ENCODE peak calls at places on chromosomes 2 and 18, in nine cellular contexts. G, M, N, F, X, I, C, J and S are unnamed samples.

GRCh38 chr18:641224-641623 is 16.2 kb upstream of the TYMS start:
- DNase-seq in M (no peak), C (no peak), I (no peak), G (no peak), F (no peak), J (no peak), X (no peak), N (no peak), S (no peak)

GRCh38 chr2:225865468-225865867 is 466.0 kb downstream of the NYAP2 start:
- DNase-seq in G (no peak), C (peak), F (peak), N (no peak), X (no peak), J (peak), M (peak), I (no peak), S (no peak)

GRCh38 chr2:157856157-157856455 is 20.0 kb downstream of the ACVR1 start:
- DNase-seq in I (no peak), F (no peak), J (no peak), X (no peak), G (no peak), M (no peak), C (no peak), N (no peak), S (no peak)

GRCh38 chr2:241878007-241878970 is 8.8 kb downstream of the RTP5 start:
- DNase-seq in F (no peak), C (peak), N (peak), I (peak), J (no peak), X (peak), G (peak), M (peak), S (peak)

GRCh38 chr18:36265035-36265434 is 32.5 kb upstream of the FHOD3 start:
- DNase-seq in I (no peak), G (no peak), X (no peak), C (no peak), F (no peak), M (no peak), N (no peak), J (no peak), S (no peak)

GRCh38 chr2:69717902-69718301 is 24.0 kb upstream of the ANXA4 start:
- DNase-seq in C (peak), I (no peak), N (peak), M (peak), F (no peak), G (no peak), X (no peak), J (no peak), S (peak)

GRCh38 chr2:109300582-109300981 is 171.6 kb downstream of the SH3RF3 start:
- DNase-seq in J (no peak), I (no peak), M (no peak), X (no peak), F (no peak), G (no peak), C (no peak), N (no peak), S (no peak)

GRCh38 chr2:113842919-113843736 is 46.8 kb upstream of the ACTR3 start:
- DNase-seq in M (no peak), G (no peak), J (no peak), C (peak), I (no peak), F (peak), N (no peak), X (no peak), S (no peak)

GRCh38 chr2:216008387-216008786 is 5.0 kb downstream of the MREG start:
- DNase-seq in G (no peak), J (no peak), C (no peak), X (no peak), I (no peak), N (no peak), M (no peak), F (no peak), S (no peak)

GRCh38 chr2:127324635-127325034 is 30.7 kb upstream of the ERCC3 start:
- DNase-seq in C (peak), I (no peak), N (peak), F (peak), J (peak), X (no peak), M (peak), G (no peak), S (no peak)

GRCh38 chr2:222289280-222290250 is 9.2 kb downstream of the PAX3 start:
- DNase-seq in N (no peak), F (no peak), G (no peak), M (no peak), X (no peak), I (no peak), C (no peak), J (no peak), S (no peak)

GRCh38 chr18:30039201-30039600 is 1003.3 kb downstream of the DSC3 start:
- DNase-seq in C (no peak), G (no peak), J (no peak), M (no peak), N (no peak), F (no peak), X (no peak), I (no peak), S (no peak)

GRCh38 chr2:157486596-157487270 is 42.8 kb upstream of the CYTIP start:
- DNase-seq in I (no peak), C (peak), X (no peak), N (no peak), G (no peak), J (no peak), F (no peak), M (no peak), S (no peak)

GRCh38 chr2:10271509-10271908 is 31.2 kb upstream of the HPCAL1 start:
- DNase-seq in M (no peak), N (no peak), I (no peak), C (no peak), X (no peak), G (no peak), F (no peak), J (no peak), S (no peak)

GRCh38 chr2:67824196-67824595 is 238.6 kb downstream of the C1D start:
- DNase-seq in X (no peak), J (no peak), F (no peak), N (no peak), I (no peak), C (peak), M (peak), G (no peak), S (no peak)

GRCh38 chr2:43905871-43906270 is 67.1 kb downstream of the ABCG8 start:
- DNase-seq in F (no peak), M (peak), G (no peak), C (no peak), I (no peak), J (no peak), X (no peak), N (no peak), S (no peak)

GRCh38 chr2:88307817-88308216 is 137.7 kb downstream of the THNSL2 start:
- DNase-seq in J (no peak), I (no peak), N (peak), G (no peak), M (no peak), C (peak), X (no peak), F (no peak), S (peak)

GRCh38 chr2:70094978-70095832 is 7.9 kb downstream of the PCBP1 start:
- DNase-seq in G (peak), F (no peak), N (peak), M (peak), C (peak), I (peak), J (no peak), X (peak), S (peak)

GRCh38 chr2:98615481-98615880 is 7.1 kb downstream of the UNC50 start:
- DNase-seq in F (no peak), N (no peak), J (no peak), X (no peak), C (no peak), M (no peak), G (no peak), I (no peak), S (no peak)

GRCh38 chr2:1728821-1729220 is 15.5 kb downstream of the PXDN start:
- DNase-seq in J (no peak), N (no peak), C (peak), I (no peak), G (peak), M (peak), X (no peak), F (no peak), S (no peak)

GRCh38 chr2:25936889-25937545 is 45.3 kb downstream of the KIF3C start:
- DNase-seq in C (no peak), G (no peak), F (no peak), M (peak), X (no peak), N (no peak), I (no peak), J (no peak), S (no peak)

GRCh38 chr2:143823286-143823685 is 694.1 kb downstream of the ARHGAP15 start:
- DNase-seq in J (no peak), F (no peak), N (no peak), G (no peak), I (no peak), C (no peak), X (no peak), M (no peak), S (no peak)

GRCh38 chr2:108593547-108594098 is 59.4 kb downstream of the LIMS1 start:
- DNase-seq in G (no peak), M (peak), F (peak), J (no peak), I (no peak), C (peak), N (no peak), X (no peak), S (no peak)

GRCh38 chr2:195768454-195768853 is 111.4 kb downstream of the SLC39A10 start:
- DNase-seq in I (no peak), J (no peak), F (no peak), N (no peak), M (peak), C (peak), X (no peak), G (no peak), S (no peak)

GRCh38 chr18:22185723-22186386 is 16.5 kb downstream of the GATA6 start:
- DNase-seq in I (no peak), X (no peak), M (no peak), C (no peak), F (no peak), N (no peak), G (no peak), J (no peak), S (no peak)

GRCh38 chr18:24894880-24895279 is 434.4 kb downstream of the HRH4 start:
- DNase-seq in C (peak), X (no peak), G (no peak), I (no peak), M (no peak), F (no peak), N (no peak), J (no peak), S (no peak)

GRCh38 chr18:61606759-61607158 is 273.5 kb downstream of the CDH20 start:
- DNase-seq in I (no peak), M (peak), X (peak), J (peak), G (peak), N (no peak), F (peak), C (peak), S (no peak)

GRCh38 chr2:233130024-233130423 is 69.9 kb downstream of the INPP5D start:
- DNase-seq in J (no peak), F (no peak), C (no peak), N (no peak), I (no peak), M (no peak), G (no peak), X (no peak), S (no peak)

GRCh38 chr2:234770715-234771141 is 181.1 kb upstream of the SH3BP4 start:
- DNase-seq in I (no peak), N (no peak), G (no peak), M (no peak), F (no peak), X (peak), J (no peak), C (no peak), S (no peak)

GRCh38 chr18:79942211-79942610 is 9.2 kb downstream of the SLC66A2 start:
- DNase-seq in G (no peak), F (no peak), J (no peak), X (no peak), N (no peak), C (no peak), M (no peak), I (no peak), S (no peak)

GRCh38 chr2:10007921-10008808 is 35.2 kb upstream of the KLF11 start:
- DNase-seq in N (no peak), I (no peak), G (no peak), M (no peak), X (no peak), C (no peak), F (no peak), J (no peak), S (no peak)

GRCh38 chr18:23595610-23596009 is 9.3 kb upstream of the NPC1 start:
- DNase-seq in M (no peak), G (no peak), F (no peak), X (no peak), I (no peak), N (no peak), J (no peak), C (no peak), S (no peak)

GRCh38 chr18:23662309-23663263 is at the start of gene ANKRD29:
- DNase-seq in F (no peak), N (peak), X (peak), J (no peak), C (no peak), G (peak), M (peak), I (peak), S (peak)

GRCh38 chr2:161416633-161417427 is 733 bp downstream of the TBR1 start:
- DNase-seq in G (no peak), X (no peak), M (no peak), F (no peak), C (no peak), I (no peak), N (no peak), J (no peak), S (peak)

GRCh38 chr2:105438104-105438929 is 39.5 kb upstream of the FHL2 start:
- DNase-seq in F (no peak), G (peak), C (peak), J (no peak), M (no peak), I (no peak), N (no peak), X (no peak), S (no peak)

GRCh38 chr2:112980537-112980936 is 2.7 kb downstream of the IL36G start:
- DNase-seq in C (no peak), N (no peak), M (no peak), F (no peak), I (no peak), G (no peak), X (no peak), J (no peak), S (no peak)

GRCh38 chr2:101518470-101519172 is 43.7 kb upstream of the RFX8 start:
- DNase-seq in C (peak), F (no peak), G (peak), M (peak), I (no peak), N (no peak), X (peak), J (no peak), S (no peak)

GRCh38 chr2:171792922-171793580 is 101.0 kb downstream of the SLC25A12 start:
- DNase-seq in M (no peak), X (no peak), F (no peak), N (no peak), C (no peak), J (no peak), I (no peak), G (no peak), S (no peak)

DNA sequence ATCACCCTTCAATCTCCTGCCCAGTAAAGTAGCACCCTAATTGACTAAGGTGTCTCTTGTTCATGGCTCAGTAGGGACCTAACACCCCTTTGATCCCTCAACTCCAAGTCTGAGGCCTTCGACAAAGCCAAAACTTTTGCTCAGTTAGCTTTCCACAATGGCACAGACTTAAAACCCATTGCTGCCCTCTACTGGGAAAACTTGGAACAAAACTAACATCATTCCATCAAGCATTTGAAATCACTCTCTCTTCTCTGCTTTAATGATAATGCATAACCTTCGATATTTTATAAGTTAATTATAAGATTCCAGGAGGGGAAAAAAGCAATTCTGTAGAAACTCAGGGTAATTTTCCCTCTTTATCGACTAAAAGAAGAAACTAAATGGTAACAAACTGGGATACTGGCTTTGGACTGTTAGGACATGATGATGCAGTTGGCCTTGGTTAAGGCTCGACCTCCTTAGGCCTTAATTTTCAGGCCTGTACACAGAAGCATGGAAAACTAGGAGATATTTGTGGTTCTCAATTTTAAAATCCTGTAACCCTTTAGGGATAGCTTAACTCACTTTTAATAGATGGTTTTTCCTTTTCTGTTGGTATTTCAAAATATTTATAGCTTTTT is 127.8 kb downstream of the STK39 start:
- DNase-seq in N (peak), G (no peak), M (peak), J (peak), I (no peak), X (no peak), F (peak), C (peak), S (no peak)
- TF ChIP-seq CTCF in N (peak), G (peak), M (peak), J (peak), I (peak), X (peak), F (peak), C (peak), S (peak)

GRCh38 chr2:50535256-50535655 is 496.7 kb downstream of the NRXN1 start:
- DNase-seq in N (no peak), F (no peak), J (no peak), I (no peak), X (no peak), M (no peak), C (no peak), G (no peak), S (no peak)

GRCh38 chr2:50538137-50538536 is 493.8 kb downstream of the NRXN1 start:
- DNase-seq in M (no peak), C (no peak), F (no peak), X (no peak), G (no peak), I (no peak), N (no peak), J (no peak), S (no peak)

GRCh38 chr2:50535971-50536759 is 495.8 kb downstream of the NRXN1 start:
- DNase-seq in F (no peak), G (no peak), N (peak), J (no peak), X (no peak), I (no peak), C (peak), M (peak), S (no peak)
- TF ChIP-seq CTCF in F (peak), G (peak), N (peak), J (peak), X (peak), I (no peak), C (peak), M (peak), S (peak)

GRCh38 chr18:70069965-70070364 is 122.3 kb upstream of the CD226 start:
- DNase-seq in X (no peak), I (no peak), N (no peak), C (no peak), G (no peak), M (no peak), J (no peak), F (no peak), S (no peak)

GRCh38 chr18:70073442-70073841 is 125.8 kb upstream of the CD226 start:
- DNase-seq in F (no peak), J (no peak), M (no peak), X (no peak), C (no peak), G (no peak), N (no peak), I (no peak), S (no peak)

GRCh38 chr18:70074091-70074490 is 126.4 kb upstream of the CD226 start:
- DNase-seq in F (no peak), N (no peak), X (no peak), I (no peak), G (no peak), C (peak), J (peak), M (no peak), S (no peak)

GRCh38 chr18:70072678-70073077 is 125.0 kb upstream of the CD226 start:
- DNase-seq in G (no peak), N (peak), X (no peak), J (peak), C (peak), M (peak), I (no peak), F (no peak), S (no peak)

DNA sequence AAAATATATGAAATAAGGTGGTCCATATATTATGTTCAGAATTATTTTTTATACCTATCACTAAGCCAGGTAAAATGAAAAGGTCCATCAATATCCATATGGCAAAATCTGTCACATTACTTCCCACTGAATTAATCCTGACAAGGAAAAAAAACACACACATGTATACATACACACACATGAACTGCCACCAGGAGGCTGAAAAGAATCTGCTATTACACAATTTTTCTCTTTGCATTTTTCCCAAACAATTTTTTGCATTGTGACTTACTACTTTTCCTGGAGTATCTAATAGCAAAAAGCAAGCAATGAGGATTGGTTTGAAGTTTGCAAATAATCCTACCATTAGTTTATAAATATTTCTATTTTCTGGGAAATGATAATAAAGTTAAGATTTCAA is 128.2 kb upstream of the CD226 start:
- DNase-seq in G (no peak), M (no peak), I (no peak), C (no peak), X (no peak), F (no peak), N (no peak), J (no peak), S (no peak)
- TF ChIP-seq CTCF in G (no peak), M (no peak), I (no peak), C (peak), X (no peak), F (no peak), N (no peak), J (peak), S (no peak)

DNA sequence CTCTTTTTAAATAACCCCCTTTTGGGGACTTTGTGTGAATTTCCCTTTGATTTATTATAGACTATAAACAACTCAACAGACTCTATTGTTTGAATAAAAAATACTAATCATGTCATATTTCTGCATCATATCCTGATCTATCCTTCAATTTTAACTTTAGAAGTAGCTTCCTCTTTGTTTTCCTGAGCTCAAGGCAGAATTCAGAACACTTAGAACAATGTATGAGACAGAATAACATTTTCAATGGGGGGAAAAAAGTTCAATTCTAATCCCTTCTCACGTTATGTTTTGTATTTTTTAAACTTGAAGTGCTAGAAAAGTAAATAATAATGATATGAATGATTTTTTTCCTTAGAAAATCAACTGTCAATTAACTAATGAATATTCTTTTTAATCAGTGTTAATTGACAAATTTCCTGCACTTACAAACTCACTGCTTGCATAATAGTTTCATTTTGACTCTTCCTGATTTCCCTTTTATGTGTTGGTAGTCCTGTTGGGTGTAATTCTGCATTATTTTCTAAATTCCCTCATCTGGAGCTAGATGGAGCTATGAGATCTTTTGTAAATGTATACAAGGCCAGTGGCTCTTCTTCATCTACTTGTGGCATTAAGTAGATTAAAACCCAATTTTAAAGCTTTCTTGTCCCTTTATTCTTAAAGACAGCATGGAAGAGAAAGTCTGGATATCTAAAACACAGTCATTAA is 326.1 kb downstream of the PARD3B start:
- DNase-seq in N (peak), F (peak), M (peak), G (no peak), J (peak), X (no peak), C (peak), I (no peak), S (peak)
- TF ChIP-seq CTCF in N (no peak), F (peak), M (peak), G (peak), J (peak), X (peak), C (peak), I (peak), S (no peak)

GRCh38 chr2:54657664-54658083 is 65.8 kb upstream of the EML6 start:
- DNase-seq in M (peak), I (peak), G (no peak), J (no peak), F (no peak), N (peak), X (peak), C (peak), S (peak)
- TF ChIP-seq CTCF in M (peak), I (peak), G (peak), J (peak), F (peak), N (peak), X (peak), C (peak), S (peak)